ENCODE peak calls at places on chromosomes 7 and 10, in seven cellular contexts. N is PC-3, U is aorta, S is IMR-90, A is SJSA1, D is A549, G is PC-9. I is an unnamed sample. For H3K4me1, the result is how much of the 10 kb centered on the place peaks cover.

GRCh38 chr7:70919491-70920073 is 212.4 kb upstream of the GALNT17 start:
- DNase-seq in A (no peak), N (no peak), S (no peak), G (no peak), U (no peak), D (no peak), I (no peak)

GRCh38 chr10:51311232-51311631 is 236.9 kb downstream of the PRKG1 start:
- DNase-seq in S (peak), D (no peak), N (peak), G (no peak), U (no peak), A (no peak), I (no peak)

GRCh38 chr10:88028072-88028471 is 164.6 kb downstream of the PTEN start:
- DNase-seq in G (no peak), U (no peak), S (no peak), D (no peak), A (no peak), N (no peak), I (no peak)

GRCh38 chr10:6383099-6383812 is 180.5 kb downstream of the PFKFB3 start:
- DNase-seq in U (no peak), A (no peak), D (no peak), G (no peak), N (no peak), S (peak), I (no peak)

GRCh38 chr7:100823140-100823525 is 4.2 kb downstream of the EPHB4 start:
- DNase-seq in N (no peak), U (no peak), D (no peak), A (no peak), S (no peak), G (no peak), I (no peak)

GRCh38 chr10:36676321-36677169 is 448.9 kb upstream of the ANKRD30A start:
- DNase-seq in N (peak), U (no peak), D (no peak), S (peak), G (no peak), A (no peak), I (no peak)

GRCh38 chr10:23968296-23968695 is 240.6 kb upstream of the KIAA1217 start:
- DNase-seq in G (no peak), D (no peak), S (no peak), U (no peak), N (no peak), A (no peak), I (no peak)

GRCh38 chr10:122121059-122121458 is 132.1 kb downstream of the TACC2 start:
- DNase-seq in N (no peak), D (no peak), G (no peak), S (no peak), U (no peak), A (no peak), I (peak)

GRCh38 chr7:114933665-114934064 is 11.8 kb downstream of the MDFIC start:
- DNase-seq in U (no peak), S (no peak), N (no peak), A (no peak), G (no peak), D (no peak), I (no peak)

GRCh38 chr10:123146892-123147634 is 873 bp upstream of the HMX2 start:
- DNase-seq in S (no peak), G (no peak), N (no peak), U (no peak), D (no peak), A (no peak), I (no peak)

GRCh38 chr7:30787476-30787875 is 16.3 kb downstream of the MINDY4 start:
- DNase-seq in N (peak), A (no peak), U (no peak), G (no peak), D (no peak), S (no peak), I (no peak)

GRCh38 chr10:59107147-59107546 is 69.3 kb upstream of the PHYHIPL start:
- DNase-seq in U (no peak), N (no peak), G (no peak), S (no peak), A (no peak), D (no peak), I (no peak)

GRCh38 chr10:132687893-132688579 is 97.9 kb downstream of the NKX6-2 start:
- DNase-seq in G (no peak), A (no peak), N (no peak), U (peak), D (no peak), S (no peak), I (peak)

GRCh38 chr7:122013070-122013469 is 131.0 kb downstream of the AASS start:
- DNase-seq in A (no peak), U (no peak), S (no peak), N (no peak), G (no peak), D (no peak), I (no peak)

GRCh38 chr7:1513657-1514095 is 9.5 kb upstream of the INTS1 start:
- DNase-seq in G (no peak), U (peak), D (no peak), N (no peak), A (no peak), S (no peak), I (no peak)

GRCh38 chr7:19001854-19002253 is 115.6 kb downstream of the TWIST1 start:
- DNase-seq in G (no peak), A (no peak), D (no peak), S (no peak), U (no peak), N (no peak), I (no peak)

GRCh38 chr7:135236727-135237126 is 3.1 kb downstream of the STRA8 start:
- DNase-seq in D (no peak), N (no peak), U (no peak), S (no peak), G (no peak), A (no peak), I (no peak)

GRCh38 chr7:156478486-156478885 is 162.1 kb upstream of the RNF32 start:
- DNase-seq in D (no peak), N (no peak), U (no peak), S (no peak), G (no peak), A (no peak), I (no peak)

GRCh38 chr10:59517961-59518360 is 155.6 kb upstream of the FAM13C start:
- DNase-seq in D (no peak), U (no peak), G (no peak), S (no peak), N (no peak), A (no peak), I (no peak)

GRCh38 chr7:1853619-1854520 is 183.8 kb downstream of the ELFN1 start:
- DNase-seq in N (no peak), D (no peak), A (no peak), G (no peak), S (no peak), U (peak), I (peak)

GRCh38 chr7:142581341-142581740 is 167.9 kb upstream of the PRSS1 start:
- DNase-seq in N (peak), D (no peak), G (peak), S (no peak), U (no peak), A (no peak), I (no peak)

GRCh38 chr7:148242271-148242801 is 348.2 kb upstream of the C7orf33 start:
- DNase-seq in D (peak), U (no peak), S (peak), G (peak), N (peak), A (no peak), I (no peak)

GRCh38 chr7:139771001-139771956 is 6.5 kb downstream of the HIPK2 start:
- DNase-seq in S (peak), U (no peak), N (peak), A (peak), D (peak), G (peak), I (no peak)

GRCh38 chr10:60611291-60611747 is 167.0 kb upstream of the CDK1 start:
- DNase-seq in A (no peak), G (peak), U (no peak), D (peak), N (peak), S (peak), I (no peak)

GRCh38 chr10:117501460-117502035 is 41.0 kb upstream of the EMX2 start:
- DNase-seq in A (no peak), D (no peak), U (no peak), S (no peak), N (no peak), G (no peak), I (peak)

GRCh38 chr10:45006631-45007030 is 5.9 kb downstream of the ZNF22 start:
- DNase-seq in G (no peak), U (no peak), D (no peak), A (no peak), S (no peak), N (no peak), I (no peak)

GRCh38 chr10:37748170-37748569 is 109.2 kb downstream of the ZNF248 start:
- DNase-seq in N (peak), A (no peak), U (no peak), G (no peak), S (no peak), D (no peak), I (no peak)

GRCh38 chr10:58585425-58585824 is 72.8 kb downstream of the BICC1 start:
- DNase-seq in G (no peak), N (no peak), S (no peak), D (no peak), A (no peak), U (no peak), I (no peak)

GRCh38 chr10:73857446-73857845 is 16.9 kb downstream of the CAMK2G start:
- DNase-seq in D (no peak), U (no peak), A (no peak), N (no peak), G (no peak), S (no peak), I (no peak)

GRCh38 chr10:20935926-20936325 is 38.8 kb upstream of the NEBL start:
- DNase-seq in G (no peak), U (no peak), N (peak), D (no peak), S (no peak), A (no peak), I (no peak)

GRCh38 chr10:52447931-52448353 is 133.9 kb downstream of the DKK1 start:
- DNase-seq in N (peak), G (no peak), D (no peak), S (peak), U (no peak), A (no peak), I (no peak)
- H3K4me1 ChIP-seq in N (half or more), G (under half), D (half or more), S (under half), U (under half), A (under half), I (under half)

GRCh38 chr10:22321831-22322662 is 1.1 kb downstream of the BMI1 start:
- DNase-seq in S (no peak), U (peak), D (peak), G (peak), A (no peak), N (no peak), I (peak)
- H3K4me1 ChIP-seq in S (under half), U (under half), D (under half), G (under half), A (under half), N (under half), I (under half)

GRCh38 chr10:63672491-63672890 is 151.3 kb downstream of the REEP3 start:
- DNase-seq in S (no peak), A (no peak), G (no peak), U (no peak), N (no peak), D (no peak), I (no peak)
- H3K4me1 ChIP-seq in S (under half), A (under half), G (under half), U (under half), N (under half), D (under half), I (under half)

GRCh38 chr7:47548546-47548945 is 33.4 kb downstream of the TNS3 start:
- DNase-seq in D (no peak), U (no peak), N (no peak), G (no peak), S (no peak), A (no peak), I (no peak)

GRCh38 chr7:47546728-47547494 is 35.0 kb downstream of the TNS3 start:
- DNase-seq in G (no peak), N (no peak), D (no peak), A (no peak), S (no peak), U (no peak), I (no peak)

GRCh38 chr7:47544416-47544815 is 37.5 kb downstream of the TNS3 start:
- DNase-seq in S (no peak), U (no peak), A (no peak), G (no peak), D (no peak), N (no peak), I (no peak)

GRCh38 chr7:47543659-47544058 is 38.3 kb downstream of the TNS3 start:
- DNase-seq in G (no peak), D (no peak), S (no peak), U (no peak), A (no peak), N (no peak), I (no peak)

GRCh38 chr7:47546171-47546570 is 35.7 kb downstream of the TNS3 start:
- DNase-seq in D (no peak), G (no peak), U (no peak), A (no peak), N (no peak), S (no peak), I (no peak)
- H3K4me1 ChIP-seq in D (half or more), G (under half), U (under half), A (under half), N (under half), S (under half), I (under half)

DNA sequence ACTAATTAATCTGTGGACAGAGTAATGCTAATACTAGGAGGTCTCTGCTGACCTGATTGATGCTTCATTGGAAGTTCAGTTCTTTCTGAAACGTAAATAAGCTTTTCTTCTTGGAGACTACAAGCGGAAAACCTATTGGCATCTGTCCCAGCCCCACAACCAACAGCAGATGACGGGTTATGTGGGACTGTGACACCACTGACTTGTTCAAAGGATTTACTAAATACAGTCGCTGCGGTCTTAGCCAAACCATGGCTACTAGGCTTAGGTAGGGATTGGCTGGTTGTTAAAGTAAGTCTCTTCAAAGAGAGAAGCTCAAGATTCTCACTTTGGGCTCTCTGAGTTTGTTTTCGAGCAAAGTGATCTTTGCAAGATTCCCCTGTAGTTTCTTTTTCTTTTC is 68.3 kb downstream of the HYCC1 start:
- DNase-seq in U (no peak), N (no peak), G (no peak), D (no peak), A (no peak), S (peak), I (no peak)
- H3K4me1 ChIP-seq in U (under half), N (under half), G (under half), D (under half), A (under half), S (under half), I (under half)

GRCh38 chr7:105367458-105367857 is 21.3 kb downstream of the SRPK2 start:
- DNase-seq in U (no peak), D (no peak), G (no peak), S (no peak), N (no peak), A (no peak), I (no peak)

GRCh38 chr7:105365541-105366534 is 22.9 kb downstream of the SRPK2 start:
- DNase-seq in D (no peak), U (no peak), S (no peak), G (no peak), N (peak), A (no peak), I (no peak)

GRCh38 chr7:105364748-105365147 is 24.0 kb downstream of the SRPK2 start:
- DNase-seq in U (no peak), A (no peak), G (no peak), N (no peak), D (no peak), S (no peak), I (no peak)

GRCh38 chr7:105369944-105370343 is 18.8 kb downstream of the SRPK2 start:
- DNase-seq in S (no peak), D (no peak), N (no peak), A (no peak), G (no peak), U (no peak), I (no peak)
- H3K4me1 ChIP-seq in S (under half), D (under half), N (under half), A (under half), G (under half), U (under half), I (under half)

GRCh38 chr10:79128923-79129305 is 60.1 kb downstream of the ZMIZ1 start:
- DNase-seq in D (no peak), U (no peak), S (no peak), G (no peak), N (no peak), A (no peak), I (no peak)
- H3K4me1 ChIP-seq in D (half or more), U (under half), S (half or more), G (half or more), N (under half), A (half or more), I (under half)

GRCh38 chr10:104120512-104120902 is 1.5 kb upstream of the SFR1 start:
- DNase-seq in N (no peak), A (no peak), G (no peak), S (no peak), D (no peak), U (no peak), I (no peak)

GRCh38 chr10:104120903-104121484 is 977 bp upstream of the SFR1 start:
- DNase-seq in N (peak), G (peak), U (peak), S (peak), D (peak), A (peak), I (peak)

GRCh38 chr10:104121485-104122272 is at the start of gene SFR1:
- DNase-seq in G (peak), S (peak), N (peak), D (peak), U (peak), A (peak), I (peak)

GRCh38 chr10:104117839-104118323 is 4.1 kb upstream of the SFR1 start:
- DNase-seq in G (peak), A (no peak), N (peak), D (peak), U (no peak), S (peak), I (no peak)

GRCh38 chr10:104120061-104120460 is 1.9 kb upstream of the SFR1 start:
- DNase-seq in U (no peak), A (no peak), G (no peak), N (peak), D (no peak), S (no peak), I (no peak)
- H3K4me1 ChIP-seq in U (under half), A (under half), G (under half), N (half or more), D (half or more), S (under half), I (under half)

GRCh38 chr10:124878457-124878739 is 63.5 kb upstream of the ZRANB1 start:
- DNase-seq in G (peak), N (peak), A (no peak), S (no peak), U (no peak), D (no peak), I (peak)

GRCh38 chr10:124883510-124884321 is 58.2 kb upstream of the ZRANB1 start:
- DNase-seq in G (no peak), U (no peak), A (no peak), S (no peak), N (no peak), D (no peak), I (no peak)

GRCh38 chr10:124882313-124882712 is 59.6 kb upstream of the ZRANB1 start:
- DNase-seq in U (no peak), S (no peak), G (no peak), N (no peak), D (no peak), A (no peak), I (no peak)

GRCh38 chr10:124875596-124875995 is 66.3 kb upstream of the ZRANB1 start:
- DNase-seq in G (peak), U (no peak), N (peak), A (no peak), D (no peak), S (peak), I (peak)

GRCh38 chr10:124879136-124879535 is 62.8 kb upstream of the ZRANB1 start:
- DNase-seq in A (no peak), S (no peak), G (no peak), D (no peak), N (no peak), U (no peak), I (peak)
- H3K4me1 ChIP-seq in A (under half), S (under half), G (under half), D (under half), N (under half), U (under half), I (under half)

I was measured in upper lobe of right lung.